ENCODE peak calls at places on chromosomes 3 and 15, in eight cellular contexts. A is left lung, H is left ventricle myocardium inferior, V is WERI-Rb-1, L is testis, X is IMR-90, Q is thoracic aorta, E is thyroid gland. J is an unnamed sample.
A peak's percentile ranks its signal among the peaks of the same experiment; 100 is the strongest.

GRCh38 chr15:88258021-88258641 is 1.6 kb upstream of the NTRK3 start:
- DNase-seq in E (peak; percentile 85), H (no peak), X (no peak), Q (peak; percentile 32), A (no peak), L (peak; percentile 79), V (peak; percentile 57), J (peak; percentile 21)

GRCh38 chr3:113051827-113052226 is 61.0 kb downstream of the GTPBP8 start:
- DNase-seq in Q (no peak), L (peak; percentile 17), X (no peak), H (no peak), V (no peak), E (peak; percentile 75), A (no peak), J (no peak)

GRCh38 chr15:68789921-68790575 is 30.6 kb downstream of the ANP32A start:
- DNase-seq in H (no peak), Q (no peak), L (no peak), X (peak; percentile 58), E (no peak), V (peak; percentile 83), A (no peak), J (peak; percentile 58)

GRCh38 chr3:126085276-126085675 is 1.4 kb upstream of the SLC41A3 start:
- DNase-seq in L (no peak), X (no peak), H (no peak), A (no peak), Q (no peak), V (no peak), E (no peak), J (no peak)

GRCh38 chr15:59453474-59454215 is 15.7 kb downstream of the FAM81A start:
- DNase-seq in A (no peak), X (no peak), L (no peak), E (no peak), Q (no peak), V (no peak), H (no peak), J (no peak)

GRCh38 chr3:16050641-16051467 is 123.6 kb upstream of the GALNT15 start:
- DNase-seq in X (no peak), E (peak; percentile 11), H (peak; percentile 22), Q (no peak), A (peak; percentile 43), L (no peak), V (no peak), J (no peak)

GRCh38 chr3:71254658-71255057 is 328.9 kb downstream of the FOXP1 start:
- DNase-seq in A (no peak), V (no peak), H (no peak), L (no peak), E (peak; percentile 17), X (peak; percentile 63), Q (no peak), J (no peak)

GRCh38 chr15:70241561-70242320 is 144.0 kb upstream of the TLE3 start:
- DNase-seq in V (no peak), L (no peak), H (no peak), E (no peak), Q (no peak), X (no peak), A (no peak), J (no peak)

GRCh38 chr3:74302959-74303358 is 311.5 kb downstream of the CNTN3 start:
- DNase-seq in H (no peak), L (no peak), X (no peak), V (peak; percentile 58), A (no peak), Q (no peak), E (no peak), J (no peak)

GRCh38 chr15:66566963-66567531 is 1.2 kb upstream of the LCTL start:
- DNase-seq in A (no peak), L (peak; percentile 76), Q (peak; percentile 22), X (peak; percentile 76), H (peak; percentile 32), E (peak; percentile 51), V (peak; percentile 83), J (peak; percentile 82)

GRCh38 chr15:66564136-66565041 is 1.4 kb downstream of the LCTL start:
- DNase-seq in H (no peak), E (no peak), V (no peak), L (no peak), Q (no peak), X (no peak), A (no peak), J (no peak)

GRCh38 chr15:66565731-66566130 is at the start of gene LCTL:
- DNase-seq in A (no peak), E (no peak), X (peak; percentile 72), H (no peak), Q (no peak), V (no peak), L (no peak), J (peak; percentile 75)

GRCh38 chr15:66563566-66564110 is 2.2 kb downstream of the LCTL start:
- DNase-seq in A (no peak), H (no peak), X (no peak), V (no peak), Q (no peak), E (no peak), L (no peak), J (no peak)

GRCh38 chr15:66565141-66565595 is 630 bp downstream of the LCTL start:
- DNase-seq in X (no peak), H (no peak), E (no peak), Q (no peak), V (no peak), L (no peak), A (no peak), J (no peak)
- H3K4me3 ChIP-seq in X (no peak overlapping the region), H (no peak overlapping the region), E (no peak overlapping the region), Q (no peak overlapping the region), V (no peak overlapping the region), L (no peak overlapping the region), A (no peak overlapping the region), J (no peak overlapping the region)

GRCh38 chr3:122727766-122728165 is 47.1 kb downstream of the PARP14 start:
- DNase-seq in X (no peak), A (no peak), V (no peak), E (no peak), Q (no peak), H (no peak), L (no peak), J (no peak)

GRCh38 chr3:122728186-122728585 is 47.5 kb downstream of the PARP14 start:
- DNase-seq in A (no peak), Q (no peak), X (no peak), H (no peak), V (no peak), L (no peak), E (no peak), J (no peak)

GRCh38 chr3:122730240-122730639 is 49.6 kb downstream of the PARP14 start:
- DNase-seq in E (no peak), X (no peak), Q (no peak), A (no peak), V (peak; percentile 60), H (no peak), L (no peak), J (no peak)

GRCh38 chr3:122727279-122727678 is 46.6 kb downstream of the PARP14 start:
- DNase-seq in X (no peak), Q (no peak), E (no peak), H (no peak), A (no peak), V (no peak), L (no peak), J (no peak)

DNA sequence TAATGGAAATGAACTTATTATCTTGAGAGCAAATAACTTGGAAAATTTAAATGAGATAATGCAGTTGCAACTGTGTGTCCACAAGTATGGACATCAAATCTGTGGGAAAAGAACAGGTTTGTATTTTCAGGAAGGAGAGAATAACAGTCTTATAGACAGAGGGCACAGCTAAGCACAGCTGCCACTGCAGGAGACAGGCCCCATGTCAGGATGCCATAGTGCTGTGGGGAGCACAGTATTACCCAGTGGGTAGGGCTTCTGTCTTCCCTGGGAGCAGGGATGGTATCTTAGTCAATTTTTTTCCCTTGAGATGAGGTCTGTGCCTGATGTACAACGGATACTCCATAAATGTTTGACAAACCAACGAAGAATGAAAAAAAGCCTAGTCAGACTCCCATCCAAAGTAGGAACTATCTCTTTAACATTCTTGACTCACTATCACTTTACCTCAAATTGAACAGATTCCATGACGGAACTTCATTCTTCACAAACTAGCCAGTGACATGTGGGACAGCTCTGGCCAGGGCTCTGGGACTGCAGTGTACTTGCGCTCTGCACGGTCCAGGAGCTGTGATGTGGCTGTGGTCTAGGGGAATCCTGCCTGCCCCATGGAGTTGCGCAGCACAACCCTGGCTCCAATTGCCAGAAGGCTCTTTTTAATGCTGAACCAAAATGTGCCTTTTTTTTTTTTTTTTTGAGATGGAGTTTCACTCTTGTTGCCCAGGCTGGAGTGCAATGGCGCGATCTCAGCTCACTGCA is 48.3 kb downstream of the PARP14 start:
- DNase-seq in X (no peak), A (no peak), L (no peak), Q (no peak), H (no peak), E (no peak), V (no peak), J (no peak)
- H3K9me3 ChIP-seq in X (no peaks in the 10 kb centered on the region), A (no peaks in the 10 kb centered on the region), L (no peaks in the 10 kb centered on the region), Q (no peaks in the 10 kb centered on the region), H (no peaks in the 10 kb centered on the region), E (no peaks in the 10 kb centered on the region), V (peaks cover 4% of the 10 kb centered on the region), J (no peaks in the 10 kb centered on the region)

GRCh38 chr3:184531580-184532290 is 29.9 kb upstream of the EPHB3 start:
- DNase-seq in H (no peak), L (no peak), E (no peak), A (no peak), V (no peak), Q (no peak), X (no peak), J (no peak)

GRCh38 chr3:184523825-184524615 is 37.6 kb upstream of the EPHB3 start:
- DNase-seq in V (no peak), X (peak; percentile 67), Q (no peak), A (no peak), L (no peak), H (no peak), E (no peak), J (no peak)

GRCh38 chr3:184525337-184526157 is 36.0 kb upstream of the EPHB3 start:
- DNase-seq in L (no peak), V (no peak), X (no peak), H (no peak), A (peak; percentile 83), Q (no peak), E (no peak), J (peak; percentile 39)

GRCh38 chr3:184524981-184525336 is 36.6 kb upstream of the EPHB3 start:
- DNase-seq in Q (no peak), A (no peak), X (no peak), E (no peak), V (no peak), L (no peak), H (no peak), J (no peak)

GRCh38 chr3:184526158-184526483 is 35.5 kb upstream of the EPHB3 start:
- DNase-seq in Q (no peak), L (no peak), H (no peak), X (no peak), V (no peak), E (no peak), A (no peak), J (no peak)
- TF ChIP-seq CTCF in Q (no peak), L (no peak), H (no peak), X (no peak), V (no peak), E (no peak), A (no peak), J (no peak)

DNA sequence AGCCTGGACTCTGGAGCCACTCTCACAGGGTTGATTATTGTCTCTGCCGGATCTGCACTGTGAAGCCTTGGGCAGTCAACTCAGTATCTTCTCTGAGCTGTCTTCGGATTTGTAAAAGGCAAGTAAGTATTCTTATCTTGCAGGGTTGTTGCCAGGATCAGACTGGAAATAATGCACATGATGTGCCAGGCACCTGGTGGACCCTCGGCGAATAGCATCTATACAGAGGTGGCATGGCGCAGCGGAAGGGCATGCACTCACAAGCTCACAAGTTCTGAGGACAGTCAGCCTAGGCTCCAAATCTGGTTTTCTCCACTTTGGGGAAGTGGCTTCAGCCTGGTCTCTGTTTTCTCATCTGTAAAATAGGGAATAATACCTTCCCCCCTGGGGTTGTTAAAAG is 113.9 kb downstream of the SRGAP3 start:
- DNase-seq in A (no peak), V (no peak), H (no peak), X (no peak), L (no peak), E (peak; percentile 15), Q (no peak), J (no peak)
- H3K4me3 ChIP-seq in A (no peak overlapping the region), V (no peak overlapping the region), H (peak overlapping the region; percentile 66), X (no peak overlapping the region), L (peak overlapping the region; percentile 24), E (no peak overlapping the region), Q (no peak overlapping the region), J (no peak overlapping the region)